ENCODE peak calls at places on chromosomes 5 and 9, in seven cellular contexts. D, F, X, H, L, I and Z are unnamed samples.

GRCh38 chr9:68508547-68508946 is 32.1 kb downstream of the TMEM252 start:
- DNase-seq in D (no peak), I (no peak), F (no peak), X (no peak), L (no peak), H (no peak), Z (no peak)

GRCh38 chr9:75105841-75106240 is 17.5 kb downstream of the OSTF1 start:
- DNase-seq in F (peak; percentile 25), I (no peak), H (no peak), D (no peak), X (no peak), L (no peak), Z (no peak)

GRCh38 chr5:55554879-55555278 is 20.1 kb upstream of the PLPP1 start:
- DNase-seq in I (no peak), X (no peak), D (no peak), F (no peak), L (no peak), H (no peak), Z (no peak)

GRCh38 chr5:174693697-174694400 is 30.5 kb upstream of the MSX2 start:
- DNase-seq in X (peak; percentile 34), H (no peak), I (no peak), F (no peak), D (no peak), L (no peak), Z (no peak)

GRCh38 chr5:175878021-175878420 is 6.6 kb downstream of the CPLX2 start:
- DNase-seq in L (no peak), X (no peak), D (no peak), F (no peak), I (no peak), H (no peak), Z (no peak)

GRCh38 chr5:41863871-41864486 is 6.2 kb downstream of the OXCT1 start:
- DNase-seq in L (no peak), H (no peak), X (no peak), D (no peak), F (peak; percentile 51), I (no peak), Z (no peak)

GRCh38 chr9:34998266-34998665 is 8.7 kb downstream of the DNAJB5 start:
- DNase-seq in L (no peak), D (no peak), H (no peak), F (no peak), I (no peak), X (no peak), Z (no peak)

GRCh38 chr9:124852829-124853531 is at the start of gene WDR38:
- DNase-seq in H (no peak), D (peak; percentile 76), L (peak; percentile 86), F (peak; percentile 66), I (peak; percentile 84), X (peak; percentile 73), Z (no peak)